ENCODE peak calls at places on chromosome 14, in four cellular contexts. L is GM12878, N is H1, B is K562. M is an unnamed sample.
A peak's percentile ranks its signal among the peaks of the same experiment; 100 is the strongest.

GRCh38 chr14:43983721-43984120 is 523.4 kb downstream of the FSCB start:
- DNase-seq in L (no peak), B (no peak), N (no peak), M (no peak)

GRCh38 chr14:71414631-71415403 is 507.6 kb downstream of the PCNX1 start:
- DNase-seq in L (no peak), B (no peak), N (no peak), M (no peak)

GRCh38 chr14:58882577-58883018 is 244.8 kb downstream of the DACT1 start:
- DNase-seq in B (no peak), N (no peak), L (no peak), M (no peak)

GRCh38 chr14:29637406-29637805 is 290.2 kb downstream of the PRKD1 start:
- DNase-seq in L (no peak), N (no peak), B (no peak), M (no peak)

GRCh38 chr14:32201816-32202467 is at the start of gene RNU6-7:
- DNase-seq in L (no peak), B (no peak), N (peak; percentile 52), M (no peak)

GRCh38 chr14:71523630-71524320 is 408.5 kb upstream of the RGS6 start:
- DNase-seq in N (no peak), L (peak; percentile 76), B (no peak), M (no peak)

GRCh38 chr14:24366664-24367505 is 1.1 kb upstream of the NFATC4 start:
- DNase-seq in N (peak; percentile 94), L (peak; percentile 34), B (peak; percentile 54), M (peak; percentile 74)

GRCh38 chr14:36659010-36659821 is 2.4 kb upstream of the PAX9 start:
- DNase-seq in B (no peak), N (no peak), L (no peak), M (no peak)

GRCh38 chr14:74594021-74594420 is 18.0 kb downstream of the LTBP2 start:
- DNase-seq in N (no peak), B (no peak), L (no peak), M (no peak)

GRCh38 chr14:21978184-21978998 is 304.8 kb upstream of the OR4E1 start:
- DNase-seq in N (peak; percentile 84), B (peak; percentile 45), L (no peak), M (peak; percentile 25)

GRCh38 chr14:72688990-72689677 is 204.8 kb downstream of the DPF3 start:
- DNase-seq in B (no peak), N (peak; percentile 45), L (no peak), M (no peak)

GRCh38 chr14:49962616-49963015 is 69.7 kb downstream of the ARF6 start:
- DNase-seq in N (no peak), L (no peak), B (peak; percentile 43), M (peak; percentile 39)

GRCh38 chr14:92963301-92964123 is 40.6 kb downstream of the CHGA start:
- DNase-seq in B (no peak), L (no peak), N (no peak), M (no peak)

GRCh38 chr14:71119075-71119474 is 211.8 kb downstream of the PCNX1 start:
- DNase-seq in L (no peak), N (no peak), B (no peak), M (no peak)

GRCh38 chr14:32621585-32621984 is 292.5 kb downstream of the AKAP6 start:
- DNase-seq in L (no peak), N (no peak), B (no peak), M (no peak)

DNA sequence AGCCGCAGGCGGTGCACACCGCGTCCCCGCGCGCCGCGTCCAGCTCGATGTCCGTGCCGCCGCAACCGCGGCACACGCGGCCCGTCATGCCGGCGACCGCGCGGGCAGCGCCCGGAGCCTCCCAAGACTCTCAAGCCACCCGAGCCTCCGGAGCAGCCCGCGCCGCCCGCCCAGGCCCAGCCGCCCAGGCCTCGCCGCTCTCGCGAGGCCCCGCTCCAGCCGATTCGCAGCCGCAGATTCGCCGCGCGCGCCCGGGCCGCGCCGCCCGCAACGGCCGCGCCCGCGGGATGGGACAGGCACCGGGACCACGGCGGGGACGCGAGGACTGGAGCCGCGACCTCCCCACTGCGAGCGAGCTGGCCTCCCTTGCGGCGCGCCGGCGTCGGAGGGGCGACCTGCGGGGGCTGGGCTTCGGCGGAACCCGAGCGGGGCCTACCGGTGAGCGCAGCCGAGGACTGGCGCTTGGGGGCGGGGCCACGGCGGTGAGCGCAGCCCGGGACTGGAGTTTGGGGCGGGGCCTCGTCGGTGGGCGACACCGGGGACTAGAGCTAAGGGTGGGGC is at the start of gene BRF1:
- DNase-seq in B (peak; percentile 88), L (no peak), N (peak; percentile 98), M (peak; percentile 90)
- TF ChIP-seq POLR2A in B (no peak), L (peak; percentile 90), N (no peak), M (peak; percentile 47)

GRCh38 chr14:102853703-102854396 is 68.6 kb upstream of the AMN start:
- DNase-seq in N (no peak), L (no peak), B (no peak), M (no peak)

GRCh38 chr14:102854397-102854703 is 68.1 kb upstream of the AMN start:
- DNase-seq in L (no peak), N (no peak), B (no peak), M (no peak)

GRCh38 chr14:102848830-102849521 is 71.7 kb downstream of the TRAF3 start:
- DNase-seq in B (no peak), N (no peak), L (no peak), M (no peak)

DNA sequence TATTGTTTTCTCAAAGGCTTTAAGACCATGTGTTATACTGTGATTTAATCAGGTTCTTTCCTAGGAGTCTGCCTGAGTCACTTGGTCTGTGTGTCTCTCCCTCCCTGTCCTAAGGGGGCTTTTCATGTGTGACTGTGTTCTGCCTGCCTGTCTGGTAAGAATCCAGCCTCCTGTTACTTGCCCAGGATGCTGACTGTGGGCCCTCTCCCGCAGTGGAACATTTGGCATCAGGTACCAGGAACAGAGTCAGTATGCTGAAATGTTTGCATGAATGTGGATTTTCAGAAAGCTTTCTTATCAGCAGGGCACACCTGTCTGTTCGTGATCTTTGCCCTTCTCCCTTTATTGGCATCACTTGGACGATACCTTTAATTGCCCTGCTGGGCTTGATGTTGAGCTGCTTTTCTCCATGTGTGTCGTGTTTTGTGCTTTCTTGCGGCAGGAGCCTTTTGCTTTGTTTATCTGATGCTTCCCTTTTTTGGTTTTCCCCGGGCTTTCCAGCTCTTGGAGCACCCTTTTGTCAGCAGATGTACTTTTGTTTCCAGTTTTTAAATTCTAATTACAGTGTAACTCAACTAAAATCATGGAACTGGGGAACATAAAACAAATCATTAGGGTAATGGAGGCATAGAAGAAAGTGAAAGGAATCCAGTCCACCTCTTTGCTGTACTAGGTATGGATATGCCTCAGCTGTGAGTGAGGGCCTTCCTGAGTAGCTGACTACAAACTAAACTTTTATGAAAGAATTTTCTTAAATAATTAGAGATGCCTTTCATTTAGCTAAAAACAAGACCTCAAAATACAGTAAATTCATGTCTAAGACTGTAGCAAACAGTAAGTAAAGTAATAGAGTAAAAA is 72.5 kb downstream of the TRAF3 start:
- DNase-seq in N (no peak), B (no peak), L (no peak), M (no peak)
- TF ChIP-seq TAF1 in N (no peak), B (no peak), L (no peak), M (no peak)

DNA sequence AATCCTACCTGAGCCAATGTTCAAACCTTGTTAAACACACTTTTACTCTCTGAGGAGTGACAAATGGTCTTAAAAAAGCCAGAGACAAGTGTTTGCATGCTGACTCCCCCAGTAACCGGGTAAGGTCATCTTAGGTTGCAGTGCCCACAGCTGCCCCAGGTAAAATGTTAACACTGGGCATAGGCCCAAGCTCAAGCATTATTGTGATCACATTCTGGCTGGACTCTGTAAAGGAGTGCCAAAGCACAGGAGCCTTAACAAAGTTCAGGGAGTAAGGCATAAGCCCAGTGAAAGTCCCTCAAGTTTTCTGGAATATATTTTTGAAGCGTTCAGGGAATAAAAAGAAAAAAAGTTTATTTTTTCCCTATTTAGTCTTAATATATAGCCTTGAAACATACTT is 8.6 kb downstream of the EDDM3A start:
- DNase-seq in L (no peak), N (no peak), B (no peak), M (no peak)
- TF ChIP-seq POLR2AphosphoS5 in L (no peak), N (no peak), B (no peak), M (no peak)

GRCh38 chr14:95146079-95146771 is 11.1 kb downstream of the DICER1 start:
- DNase-seq in B (no peak), L (no peak), N (no peak), M (no peak)
- TF ChIP-seq POLR2A in B (no peak), L (no peak), N (no peak), M (no peak)

GRCh38 chr14:61203059-61203753 is 77.9 kb downstream of the TMEM30B start:
- DNase-seq in B (no peak), N (no peak), L (no peak), M (no peak)
- TF ChIP-seq TAF1 in B (no peak), N (no peak), L (no peak), M (no peak)

DNA sequence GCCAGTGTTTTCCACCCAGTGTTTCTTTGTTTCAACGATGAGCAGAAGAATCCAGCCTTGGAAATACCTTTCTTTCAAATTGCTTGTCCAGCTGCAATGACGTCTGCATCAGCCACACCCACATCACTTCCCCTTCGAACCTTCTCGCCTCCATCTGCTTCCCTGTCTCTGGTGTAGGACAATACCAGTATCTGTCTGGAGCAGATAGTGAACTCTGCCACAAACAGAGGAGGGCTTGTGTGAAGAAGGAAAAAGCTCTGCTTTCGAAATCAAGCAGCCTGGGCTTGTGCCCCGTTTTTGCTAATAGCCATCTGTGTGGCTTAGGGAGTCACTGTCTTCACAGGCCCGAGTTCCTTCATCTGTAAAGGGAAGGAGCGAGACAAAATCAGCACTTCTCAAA is 415.4 kb downstream of the ZFP36L1 start:
- DNase-seq in N (no peak), L (no peak), B (peak; percentile 55), M (no peak)
- TF ChIP-seq POLR2AphosphoS5 in N (no peak), L (peak; percentile 55), B (peak; percentile 62), M (no peak)

GRCh38 chr14:103207404-103208072 is 84.3 kb downstream of the TNFAIP2 start:
- DNase-seq in N (no peak), L (no peak), B (no peak), M (no peak)
- TF ChIP-seq POLR2A in N (no peak), L (no peak), B (no peak), M (no peak)

GRCh38 chr14:94042433-94043091 is 16.4 kb downstream of the OTUB2 start:
- DNase-seq in N (no peak), L (no peak), B (no peak), M (no peak)

GRCh38 chr14:94044476-94045091 is 18.4 kb downstream of the OTUB2 start:
- DNase-seq in L (no peak), N (no peak), B (no peak), M (no peak)

GRCh38 chr14:94043756-94044475 is 17.8 kb downstream of the OTUB2 start:
- DNase-seq in N (no peak), L (no peak), B (no peak), M (no peak)

GRCh38 chr14:94041551-94042346 is 15.6 kb downstream of the OTUB2 start:
- DNase-seq in N (no peak), B (no peak), L (no peak), M (no peak)

DNA sequence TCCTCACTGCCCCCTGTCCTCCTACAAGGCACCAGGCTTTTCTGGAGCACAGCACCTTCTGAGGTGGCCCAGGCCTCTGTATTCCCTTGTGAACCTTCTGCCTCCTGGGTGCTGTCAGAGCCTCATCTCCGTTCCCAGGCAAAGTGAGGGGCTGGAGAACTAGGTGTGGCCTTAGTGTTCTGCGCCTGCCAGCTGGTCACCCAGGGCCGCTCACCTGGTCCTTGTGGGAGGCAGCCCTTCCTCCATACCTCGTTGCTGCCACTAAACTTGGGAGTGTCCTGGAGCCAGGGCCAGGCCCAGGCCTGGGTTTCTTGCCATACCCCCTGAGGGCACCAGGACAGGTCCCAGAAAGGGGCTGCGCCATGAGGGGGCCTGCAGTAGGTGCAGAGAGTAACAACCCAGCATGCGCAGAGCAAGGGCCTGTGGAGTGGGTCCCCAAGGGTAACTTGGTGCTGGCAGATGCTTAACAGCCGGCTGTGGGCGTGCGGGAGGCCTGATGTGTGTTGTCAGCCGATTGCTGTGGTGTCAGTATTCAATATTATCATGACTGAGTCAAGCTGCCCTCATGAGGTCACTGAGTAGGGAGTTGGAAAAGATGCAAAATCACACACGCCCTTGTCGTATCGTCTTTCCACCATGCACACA is 17.1 kb downstream of the OTUB2 start:
- DNase-seq in N (no peak), L (no peak), B (no peak), M (no peak)
- TF ChIP-seq TAF1 in N (no peak), L (no peak), B (no peak), M (no peak)